ENCODE peak calls at places on chromosome 5, in six cellular contexts. L is K562, H is lower leg skin, J is lung, K is SK-N-SH, O is Peyer's patch. E is an unnamed sample.

GRCh38 chr5:73565969-73566547 is 515 bp downstream of the UTP15 start:
- DNase-seq in O (no peak), J (no peak), L (no peak), H (no peak), K (no peak), E (no peak)

GRCh38 chr5:148884339-148885020 is 58.1 kb downstream of the ADRB2 start:
- DNase-seq in H (no peak), J (no peak), K (no peak), L (no peak), O (no peak), E (no peak)

GRCh38 chr5:173789031-173789920 is 98.9 kb upstream of the CPEB4 start:
- DNase-seq in L (no peak), H (no peak), J (no peak), K (no peak), O (no peak), E (no peak)

GRCh38 chr5:109905906-109906305 is 216.2 kb downstream of the MAN2A1 start:
- DNase-seq in O (no peak), H (no peak), K (no peak), J (no peak), L (no peak), E (no peak)

GRCh38 chr5:95924720-95925119 is 36.9 kb downstream of the ELL2 start:
- DNase-seq in J (no peak), H (peak; percentile 39), O (no peak), K (no peak), L (no peak), E (no peak)

GRCh38 chr5:91207248-91207647 is 175.9 kb downstream of the ARRDC3 start:
- DNase-seq in H (no peak), O (no peak), K (no peak), L (no peak), J (no peak), E (no peak)

GRCh38 chr5:180121799-180122198 is 50.2 kb upstream of the RNF130 start:
- DNase-seq in O (no peak), J (no peak), H (no peak), L (no peak), K (no peak), E (no peak)

GRCh38 chr5:173324115-173325001 is 3.9 kb downstream of the STC2 start:
- DNase-seq in H (no peak), L (peak; percentile 69), O (no peak), K (peak; percentile 94), J (peak; percentile 58), E (peak; percentile 92)

GRCh38 chr5:13212843-13213242 is 731.6 kb downstream of the DNAH5 start:
- DNase-seq in J (no peak), L (no peak), H (no peak), O (no peak), K (no peak), E (no peak)

GRCh38 chr5:77885501-77885900 is 109.4 kb upstream of the TBCA start:
- DNase-seq in K (no peak), O (no peak), H (no peak), J (no peak), L (no peak), E (no peak)

GRCh38 chr5:64632251-64632650 is 58.1 kb upstream of the SHISAL2B start:
- DNase-seq in J (peak; percentile 58), L (no peak), H (no peak), O (no peak), K (no peak), E (no peak)

GRCh38 chr5:39194466-39195136 is 24.8 kb downstream of the FYB1 start:
- DNase-seq in K (no peak), O (no peak), J (no peak), L (peak; percentile 28), H (no peak), E (no peak)

GRCh38 chr5:163373401-163374066 is 63.9 kb upstream of the CCNG1 start:
- DNase-seq in O (no peak), J (no peak), K (no peak), H (no peak), L (no peak), E (no peak)

GRCh38 chr5:59565551-59565950 is 328.0 kb downstream of the PDE4D start:
- DNase-seq in J (no peak), H (no peak), O (no peak), L (no peak), K (no peak), E (no peak)

GRCh38 chr5:128869970-128870747 is 95.1 kb upstream of the SLC27A6 start:
- DNase-seq in L (no peak), H (no peak), J (no peak), O (no peak), K (no peak), E (no peak)

GRCh38 chr5:148482697-148483462 is 99.1 kb downstream of the FBXO38 start:
- DNase-seq in H (no peak), K (peak; percentile 25), J (peak; percentile 61), L (peak; percentile 69), O (peak; percentile 22), E (no peak)

GRCh38 chr5:172837640-172838039 is 3.6 kb downstream of the ERGIC1 start:
- DNase-seq in H (no peak), K (no peak), L (no peak), J (peak; percentile 87), O (peak; percentile 90), E (no peak)

GRCh38 chr5:158140120-158140778 is 281.3 kb upstream of the CLINT1 start:
- DNase-seq in L (no peak), K (no peak), H (no peak), J (no peak), O (no peak), E (no peak)

GRCh38 chr5:180133060-180133459 is 61.5 kb upstream of the RNF130 start:
- DNase-seq in H (no peak), K (no peak), J (no peak), O (peak; percentile 4), L (no peak), E (peak; percentile 76)

GRCh38 chr5:140734354-140734753 is 34.1 kb downstream of the ZMAT2 start:
- DNase-seq in H (no peak), L (peak; percentile 59), O (no peak), J (no peak), K (peak; percentile 12), E (no peak)
- TF ChIP-seq CTCF in H (no peak), L (peak; percentile 75), O (no peak), J (no peak), K (peak; percentile 25), E (peak; percentile 40)

GRCh38 chr5:111697215-111697614 is 59.8 kb downstream of the NREP start:
- DNase-seq in H (no peak), O (no peak), J (no peak), K (no peak), L (no peak), E (no peak)

GRCh38 chr5:111699976-111700375 is 57.0 kb downstream of the NREP start:
- DNase-seq in H (no peak), O (no peak), K (no peak), J (no peak), L (no peak), E (no peak)

GRCh38 chr5:111699324-111699723 is 57.7 kb downstream of the NREP start:
- DNase-seq in L (no peak), K (no peak), H (no peak), O (no peak), J (peak; percentile 58), E (no peak)

GRCh38 chr5:111694183-111694582 is 62.8 kb downstream of the NREP start:
- DNase-seq in O (no peak), J (no peak), K (no peak), L (no peak), H (no peak), E (no peak)

DNA sequence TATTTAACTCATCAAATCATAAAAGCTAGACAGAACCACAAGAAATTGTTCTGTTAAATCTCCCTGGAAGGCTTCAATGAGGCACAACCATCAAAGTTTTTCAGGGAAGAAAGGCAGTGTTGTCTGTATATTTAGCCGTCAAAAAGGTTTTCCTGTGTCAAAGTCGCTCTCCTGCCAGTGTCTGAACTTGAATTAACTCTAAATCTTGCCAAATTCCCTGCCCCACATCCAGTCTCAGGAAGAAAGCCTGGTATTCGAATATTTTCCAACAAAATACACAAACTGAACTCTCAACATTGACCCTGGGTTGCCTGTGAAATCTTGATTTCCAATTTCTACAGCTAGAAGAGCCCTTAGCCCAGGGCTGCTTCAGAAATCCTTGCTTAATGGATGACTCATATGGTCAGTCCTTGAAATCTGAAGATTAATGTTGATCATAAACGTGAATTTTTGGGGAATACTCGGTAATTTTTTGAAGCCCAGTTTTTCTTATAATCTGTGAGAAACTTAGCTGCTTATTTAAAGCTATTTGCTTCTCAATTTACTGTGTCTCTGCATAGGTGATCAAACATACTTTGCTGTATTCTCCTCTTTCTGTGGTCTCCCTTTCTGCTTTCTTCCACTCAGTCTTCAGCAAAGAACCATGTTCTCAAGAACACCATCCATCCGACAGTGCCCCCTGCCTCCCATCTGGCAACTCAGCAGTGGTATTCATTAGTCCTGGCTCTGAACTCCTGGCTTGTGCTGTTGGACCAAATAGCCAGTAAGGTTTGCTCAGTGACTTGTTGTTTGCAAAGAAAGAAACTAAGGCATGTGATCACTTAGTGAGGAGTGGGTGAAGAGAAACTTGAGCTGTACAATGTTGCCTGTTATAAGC is 58.9 kb downstream of the NREP start:
- DNase-seq in J (no peak), L (no peak), O (no peak), H (no peak), K (no peak), E (no peak)
- TF ChIP-seq CTCF in J (no peak), L (no peak), O (no peak), H (no peak), K (no peak), E (peak; percentile 30)

GRCh38 chr5:58188287-58188651 is 271.6 kb downstream of the PLK2 start:
- DNase-seq in O (no peak), L (no peak), H (no peak), J (no peak), K (no peak), E (no peak)
- TF ChIP-seq CTCF in O (no peak), L (no peak), H (no peak), J (no peak), K (peak; percentile 47), E (peak; percentile 7)

GRCh38 chr5:131226899-131227298 is 37.0 kb upstream of the CDC42SE2 start:
- DNase-seq in K (no peak), L (no peak), O (no peak), J (no peak), H (no peak), E (no peak)

GRCh38 chr5:131224387-131225191 is 39.3 kb upstream of the CDC42SE2 start:
- DNase-seq in O (peak; percentile 59), L (no peak), K (no peak), J (no peak), H (peak; percentile 20), E (no peak)

GRCh38 chr5:131222731-131223130 is 41.1 kb upstream of the CDC42SE2 start:
- DNase-seq in H (no peak), L (no peak), J (no peak), O (no peak), K (no peak), E (no peak)

GRCh38 chr5:131223751-131224386 is 40.0 kb upstream of the CDC42SE2 start:
- DNase-seq in L (no peak), H (no peak), O (no peak), J (no peak), K (no peak), E (no peak)

DNA sequence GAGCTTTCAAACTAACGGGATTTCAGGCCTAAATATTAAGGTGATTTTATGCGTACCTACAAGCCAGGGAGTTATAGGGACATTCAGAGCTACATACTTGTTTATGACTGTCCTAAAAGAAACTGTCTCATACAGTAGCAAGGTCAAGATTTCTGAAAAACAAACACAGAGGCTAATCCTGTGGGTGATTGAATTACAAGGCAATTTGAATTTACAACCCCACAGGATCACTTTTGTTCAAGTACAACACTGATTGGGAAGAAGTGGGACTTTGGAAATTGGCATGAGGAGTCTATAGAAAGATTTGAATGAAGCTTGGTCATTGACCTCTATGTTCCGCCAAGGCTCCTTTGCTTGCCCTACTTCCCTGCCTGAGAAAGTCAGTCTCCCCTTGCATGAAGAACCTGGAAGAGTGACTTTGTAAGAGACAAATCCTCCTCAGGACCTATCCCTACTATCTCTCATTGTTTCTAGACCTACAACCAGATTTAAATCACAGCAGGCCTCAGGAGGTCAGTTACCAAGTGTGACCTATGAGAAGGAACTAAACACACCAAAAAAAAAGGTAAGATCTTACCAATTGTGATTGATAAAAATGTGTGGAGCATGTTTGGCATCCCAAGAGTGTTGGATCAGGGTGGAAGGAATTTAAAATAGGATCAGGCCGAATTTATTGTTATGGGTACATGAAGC is 38.4 kb upstream of the CDC42SE2 start:
- DNase-seq in K (no peak), L (no peak), O (no peak), J (no peak), H (no peak), E (no peak)
- TF ChIP-seq CTCF in K (no peak), L (no peak), O (no peak), J (no peak), H (no peak), E (no peak)

E was measured in osteocyte.